ENCODE peak calls at places on chromosome 5, in eight cellular contexts. One of them, this sample, is unnamed.

GRCh38 chr5:78509145-78509865 is 139.3 kb downstream of the LHFPL2 start:
- DNase-seq in activated CD8-positive, alpha-beta memory T cell treated with anti-CD3 and anti-CD28 coated beads, Interleukin-2, amount 50 U/mL, for 4 hours: no peak
- DNase-seq in brain microvascular endothelial cell: no peak
- DNase-seq in lower leg skin: no peak
- DNase-seq in HuH-7: no peak
- DNase-seq in GM12865: no peak
- DNase-seq in AG04450: no peak
- DNase-seq in T-helper 17 cell: no peak
- DNase-seq in this sample: no peak

GRCh38 chr5:170293273-170293672 is 4.3 kb downstream of the LCP2 start:
- DNase-seq in activated CD8-positive, alpha-beta memory T cell treated with anti-CD3 and anti-CD28 coated beads, Interleukin-2, amount 50 U/mL, for 4 hours: no peak
- DNase-seq in brain microvascular endothelial cell: no peak
- DNase-seq in lower leg skin: no peak
- DNase-seq in HuH-7: no peak
- DNase-seq in GM12865: peak
- DNase-seq in AG04450: no peak
- DNase-seq in T-helper 17 cell: no peak
- DNase-seq in this sample: no peak

GRCh38 chr5:83472508-83473343 is 1.2 kb downstream of the VCAN start:
- DNase-seq in activated CD8-positive, alpha-beta memory T cell treated with anti-CD3 and anti-CD28 coated beads, Interleukin-2, amount 50 U/mL, for 4 hours: no peak
- DNase-seq in brain microvascular endothelial cell: no peak
- DNase-seq in lower leg skin: peak
- DNase-seq in HuH-7: peak
- DNase-seq in GM12865: peak
- DNase-seq in AG04450: no peak
- DNase-seq in T-helper 17 cell: peak
- DNase-seq in this sample: peak

GRCh38 chr5:156312897-156313680 is 13.9 kb upstream of the SGCD start:
- DNase-seq in activated CD8-positive, alpha-beta memory T cell treated with anti-CD3 and anti-CD28 coated beads, Interleukin-2, amount 50 U/mL, for 4 hours: no peak
- DNase-seq in brain microvascular endothelial cell: no peak
- DNase-seq in lower leg skin: no peak
- DNase-seq in HuH-7: no peak
- DNase-seq in GM12865: no peak
- DNase-seq in AG04450: no peak
- DNase-seq in T-helper 17 cell: no peak
- DNase-seq in this sample: no peak

GRCh38 chr5:82307431-82307830 is 29.3 kb upstream of the RPS23 start:
- DNase-seq in activated CD8-positive, alpha-beta memory T cell treated with anti-CD3 and anti-CD28 coated beads, Interleukin-2, amount 50 U/mL, for 4 hours: no peak
- DNase-seq in brain microvascular endothelial cell: no peak
- DNase-seq in lower leg skin: no peak
- DNase-seq in HuH-7: no peak
- DNase-seq in GM12865: no peak
- DNase-seq in AG04450: no peak
- DNase-seq in T-helper 17 cell: no peak
- DNase-seq in this sample: no peak

GRCh38 chr5:68641211-68641610 is 425.7 kb downstream of the PIK3R1 start:
- DNase-seq in activated CD8-positive, alpha-beta memory T cell treated with anti-CD3 and anti-CD28 coated beads, Interleukin-2, amount 50 U/mL, for 4 hours: no peak
- DNase-seq in brain microvascular endothelial cell: no peak
- DNase-seq in lower leg skin: no peak
- DNase-seq in HuH-7: no peak
- DNase-seq in GM12865: peak
- DNase-seq in AG04450: no peak
- DNase-seq in T-helper 17 cell: no peak
- DNase-seq in this sample: no peak

GRCh38 chr5:1793966-1794895 is 5.4 kb downstream of the MRPL36 start:
- DNase-seq in activated CD8-positive, alpha-beta memory T cell treated with anti-CD3 and anti-CD28 coated beads, Interleukin-2, amount 50 U/mL, for 4 hours: no peak
- DNase-seq in brain microvascular endothelial cell: peak
- DNase-seq in lower leg skin: no peak
- DNase-seq in HuH-7: no peak
- DNase-seq in GM12865: no peak
- DNase-seq in AG04450: peak
- DNase-seq in T-helper 17 cell: no peak
- DNase-seq in this sample: no peak

GRCh38 chr5:17217421-17218352 is at the start of gene BASP1:
- DNase-seq in activated CD8-positive, alpha-beta memory T cell treated with anti-CD3 and anti-CD28 coated beads, Interleukin-2, amount 50 U/mL, for 4 hours: no peak
- DNase-seq in brain microvascular endothelial cell: peak
- DNase-seq in lower leg skin: peak
- DNase-seq in HuH-7: no peak
- DNase-seq in GM12865: peak
- DNase-seq in AG04450: no peak
- DNase-seq in T-helper 17 cell: no peak
- DNase-seq in this sample: peak

GRCh38 chr5:168291961-168292782 is 727 bp downstream of the WWC1 start:
- DNase-seq in activated CD8-positive, alpha-beta memory T cell treated with anti-CD3 and anti-CD28 coated beads, Interleukin-2, amount 50 U/mL, for 4 hours: no peak
- DNase-seq in brain microvascular endothelial cell: no peak
- DNase-seq in lower leg skin: no peak
- DNase-seq in HuH-7: peak
- DNase-seq in GM12865: peak
- DNase-seq in AG04450: no peak
- DNase-seq in T-helper 17 cell: no peak
- DNase-seq in this sample: no peak

GRCh38 chr5:107577551-107577950 is 93.2 kb downstream of the EFNA5 start:
- DNase-seq in activated CD8-positive, alpha-beta memory T cell treated with anti-CD3 and anti-CD28 coated beads, Interleukin-2, amount 50 U/mL, for 4 hours: no peak
- DNase-seq in brain microvascular endothelial cell: no peak
- DNase-seq in lower leg skin: no peak
- DNase-seq in HuH-7: no peak
- DNase-seq in GM12865: no peak
- DNase-seq in AG04450: no peak
- DNase-seq in T-helper 17 cell: no peak
- DNase-seq in this sample: no peak

This sample was measured in HAP-1.